ENCODE peak calls at places on chromosomes 3 and 15, in six cellular contexts. G is effector CD4-positive, alpha-beta T cell; V is fibroblast of the aortic adventitia; D is upper lobe of right lung; J is bronchial epithelial cell; S is NCI-H2081. L is an unnamed sample.

GRCh38 chr3:187828571-187829452 is 83.5 kb upstream of the BCL6 start:
- DNase-seq in D (no peak), J (no peak), S (no peak), G (no peak), V (no peak), L (no peak)

GRCh38 chr15:58608711-58609110 is 140.8 kb downstream of the ADAM10 start:
- DNase-seq in D (no peak), G (no peak), S (no peak), J (no peak), V (no peak), L (no peak)

GRCh38 chr15:57061696-57062095 is 143.3 kb downstream of the TCF12 start:
- DNase-seq in G (no peak), J (no peak), S (no peak), V (no peak), D (no peak), L (no peak)

GRCh38 chr3:196694202-196694638 is 17.8 kb downstream of the CEP19 start:
- DNase-seq in J (peak), D (no peak), S (no peak), G (no peak), V (peak), L (peak)

GRCh38 chr3:112378989-112379692 is 46.2 kb downstream of the CD200 start:
- DNase-seq in V (peak), S (no peak), D (no peak), G (no peak), J (peak), L (no peak)

GRCh38 chr3:48536787-48537186 is 19.8 kb downstream of the PFKFB4 start:
- DNase-seq in G (no peak), V (no peak), D (no peak), J (no peak), S (no peak), L (no peak)

GRCh38 chr3:23644741-23645140 is 161.0 kb upstream of the UBE2E1 start:
- DNase-seq in S (no peak), J (peak), G (no peak), D (no peak), V (no peak), L (no peak)

GRCh38 chr15:72242775-72243370 is 11.9 kb upstream of the PKM start:
- DNase-seq in D (no peak), V (no peak), J (no peak), S (no peak), G (no peak), L (no peak)

GRCh38 chr15:97995881-97996603 is 35.5 kb downstream of the ARRDC4 start:
- DNase-seq in J (peak), S (no peak), G (no peak), D (no peak), V (peak), L (peak)

GRCh38 chr3:176159796-176160195 is 1037.5 kb downstream of the TBL1XR1 start:
- DNase-seq in S (no peak), G (no peak), D (no peak), V (no peak), J (no peak), L (no peak)